ENCODE peak calls at places on chromosome 15, in seven cellular contexts. B is GM12892; D is HS-27A; C is stimulated activated CD4-positive, alpha-beta T cell treated with anti-CD3 and anti-CD28 coated beads, TNF-alpha, amount 100 ng/mL, for 1 hour; T is activated CD8-positive, alpha-beta memory T cell treated with anti-CD3 and anti-CD28 coated beads for 1 hour; Q is HT1080; O is RWPE1. E is an unnamed sample.

GRCh38 chr15:58873267-58873666 is 60.2 kb downstream of the SLTM start:
- DNase-seq in B (no peak), D (no peak), C (no peak), T (no peak), Q (peak), O (peak), E (no peak)

GRCh38 chr15:62895905-62896316 is 146.6 kb upstream of the TPM1 start:
- DNase-seq in B (no peak), D (peak), C (no peak), T (no peak), Q (peak), O (peak), E (no peak)

GRCh38 chr15:64453689-64454037 is 6.7 kb upstream of the ZNF609 start:
- DNase-seq in B (no peak), D (no peak), C (no peak), T (no peak), Q (no peak), O (no peak), E (no peak)

GRCh38 chr15:96344706-96345559 is 14.4 kb downstream of the NR2F2 start:
- DNase-seq in B (no peak), D (no peak), C (no peak), T (no peak), Q (no peak), O (no peak), E (no peak)

GRCh38 chr15:79872358-79873017 is 24.3 kb downstream of the MTHFS start:
- DNase-seq in B (no peak), D (no peak), C (no peak), T (no peak), Q (peak), O (no peak), E (no peak)

GRCh38 chr15:90106522-90107117 is 4.4 kb upstream of the IDH2 start:
- DNase-seq in B (no peak), D (no peak), C (no peak), T (no peak), Q (peak), O (peak), E (no peak)

GRCh38 chr15:40768492-40769309 is 1.1 kb upstream of the C15orf62 start:
- DNase-seq in B (peak), D (no peak), C (no peak), T (no peak), Q (no peak), O (no peak), E (peak)

GRCh38 chr15:78668987-78669386 is 28.0 kb upstream of the CHRNB4 start:
- DNase-seq in B (no peak), D (no peak), C (no peak), T (no peak), Q (no peak), O (no peak), E (no peak)

GRCh38 chr15:32974691-32975090 is 219.8 kb downstream of the FMN1 start:
- DNase-seq in B (no peak), D (no peak), C (no peak), T (no peak), Q (no peak), O (no peak), E (no peak)